ENCODE peak calls at places on chromosome 6, in ten cellular contexts. R, A, B, Y, M, D, U, F, N and J are unnamed samples.

GRCh38 chr6:137845460-137845859 is 21.6 kb upstream of the TNFAIP3 start:
- DNase-seq in N (no peak), D (no peak), A (no peak), B (no peak), F (no peak), U (no peak), R (no peak), Y (peak; percentile 49), M (no peak), J (no peak)

GRCh38 chr6:42104095-42104806 is 38.2 kb downstream of the C6orf132 start:
- DNase-seq in U (peak; percentile 58), M (no peak), N (no peak), B (peak; percentile 77), D (no peak), A (peak; percentile 75), R (no peak), Y (peak; percentile 74), F (peak; percentile 69), J (peak; percentile 81)

GRCh38 chr6:9126845-9127560 is 691.7 kb upstream of the SLC35B3 start:
- DNase-seq in R (no peak), N (no peak), M (no peak), D (peak; percentile 78), A (no peak), F (no peak), B (no peak), U (no peak), Y (peak; percentile 96), J (no peak)

GRCh38 chr6:166587631-166588413 is 1.3 kb upstream of the RAMACL start:
- DNase-seq in U (no peak), A (no peak), R (no peak), B (no peak), Y (no peak), F (no peak), D (no peak), M (no peak), N (no peak), J (no peak)

GRCh38 chr6:120410586-120410985 is 923.7 kb downstream of the TBC1D32 start:
- DNase-seq in D (no peak), R (no peak), A (no peak), F (no peak), U (no peak), N (no peak), B (no peak), Y (no peak), M (peak; percentile 50), J (no peak)

GRCh38 chr6:24257282-24257681 is 100.6 kb downstream of the DCDC2 start:
- DNase-seq in U (no peak), Y (no peak), B (no peak), N (no peak), F (no peak), R (no peak), D (no peak), M (peak; percentile 3), A (no peak), J (no peak)

GRCh38 chr6:35026434-35027222 is 114.5 kb downstream of the TCP11 start:
- DNase-seq in A (no peak), Y (peak; percentile 80), N (no peak), U (no peak), M (no peak), B (no peak), R (no peak), F (no peak), D (no peak), J (no peak)

GRCh38 chr6:50853924-50854323 is 35.3 kb downstream of the TFAP2B start:
- DNase-seq in A (no peak), U (no peak), N (no peak), M (no peak), F (no peak), D (no peak), B (no peak), Y (no peak), R (no peak), J (no peak)

GRCh38 chr6:107244082-107244741 is 128.9 kb upstream of the BEND3 start:
- DNase-seq in N (no peak), A (no peak), F (no peak), M (no peak), D (no peak), R (no peak), Y (no peak), B (no peak), U (no peak), J (no peak)

GRCh38 chr6:134657751-134658522 is 292.0 kb downstream of the ALDH8A1 start:
- DNase-seq in B (no peak), D (no peak), U (no peak), N (no peak), M (no peak), A (no peak), R (no peak), F (no peak), Y (peak; percentile 34), J (no peak)

GRCh38 chr6:114151070-114151685 is 180.2 kb upstream of the HDAC2 start:
- DNase-seq in U (no peak), D (no peak), Y (no peak), N (no peak), R (no peak), B (no peak), M (no peak), F (no peak), A (no peak), J (no peak)

GRCh38 chr6:48110436-48111142 is 408 bp downstream of the PTCHD4 start:
- DNase-seq in D (no peak), F (no peak), A (no peak), Y (no peak), M (no peak), R (no peak), N (no peak), U (no peak), B (no peak), J (no peak)